ENCODE peak calls at places on chromosomes 4 and X, in five cellular contexts. One of them, this sample, is unnamed.

GRCh38 chr4:76969941-76970529 is 20.5 kb downstream of the SEPTIN11 start:
- DNase-seq in lower lobe of right lung: no peak
- DNase-seq in fibroblast of lung: no peak
- DNase-seq in epithelial cell of prostate: no peak
- DNase-seq in HT-29: no peak
- DNase-seq in this sample: no peak

GRCh38 chr4:159608434-159608833 is 505.6 kb downstream of the RAPGEF2 start:
- DNase-seq in lower lobe of right lung: no peak
- DNase-seq in fibroblast of lung: no peak
- DNase-seq in epithelial cell of prostate: no peak
- DNase-seq in HT-29: peak
- DNase-seq in this sample: peak

GRCh38 chr4:3452376-3452775 is 10.6 kb downstream of the HGFAC start:
- DNase-seq in lower lobe of right lung: no peak
- DNase-seq in fibroblast of lung: no peak
- DNase-seq in epithelial cell of prostate: no peak
- DNase-seq in HT-29: peak
- DNase-seq in this sample: no peak

GRCh38 chr4:56698329-56698728 is 17.2 kb upstream of the HOPX start:
- DNase-seq in lower lobe of right lung: peak
- DNase-seq in fibroblast of lung: peak
- DNase-seq in epithelial cell of prostate: no peak
- DNase-seq in HT-29: no peak
- DNase-seq in this sample: no peak

GRCh38 chrX:39850630-39851152 is 247.1 kb downstream of the BCOR start:
- DNase-seq in lower lobe of right lung: no peak
- DNase-seq in fibroblast of lung: peak
- DNase-seq in epithelial cell of prostate: no peak
- DNase-seq in HT-29: no peak
- DNase-seq in this sample: no peak

GRCh38 chrX:39904816-39905474 is 192.8 kb downstream of the BCOR start:
- DNase-seq in lower lobe of right lung: no peak
- DNase-seq in fibroblast of lung: no peak
- DNase-seq in epithelial cell of prostate: no peak
- DNase-seq in HT-29: no peak
- DNase-seq in this sample: no peak

GRCh38 chrX:130702867-130703707 is 199.9 kb downstream of the ENOX2 start:
- DNase-seq in lower lobe of right lung: no peak
- DNase-seq in fibroblast of lung: peak
- DNase-seq in epithelial cell of prostate: no peak
- DNase-seq in HT-29: no peak
- DNase-seq in this sample: no peak

GRCh38 chr4:1008840-1009646 is 2.4 kb upstream of the FGFRL1 start:
- DNase-seq in lower lobe of right lung: peak
- DNase-seq in fibroblast of lung: no peak
- DNase-seq in epithelial cell of prostate: no peak
- DNase-seq in HT-29: peak
- DNase-seq in this sample: no peak

GRCh38 chr4:189507060-189507459 is 433.6 kb upstream of the FRG1 start:
- DNase-seq in lower lobe of right lung: no peak
- DNase-seq in fibroblast of lung: no peak
- DNase-seq in epithelial cell of prostate: no peak
- DNase-seq in HT-29: no peak
- DNase-seq in this sample: no peak

GRCh38 chrX:152632445-152633097 is 5.1 kb upstream of the GABRQ start:
- DNase-seq in lower lobe of right lung: no peak
- DNase-seq in fibroblast of lung: peak
- DNase-seq in epithelial cell of prostate: no peak
- DNase-seq in HT-29: peak
- DNase-seq in this sample: no peak

GRCh38 chr4:4575284-4576211 is 33.7 kb upstream of the STX18 start:
- DNase-seq in lower lobe of right lung: peak
- DNase-seq in fibroblast of lung: peak
- DNase-seq in epithelial cell of prostate: no peak
- DNase-seq in HT-29: peak
- DNase-seq in this sample: no peak

GRCh38 chr4:10715135-10715534 is 30.6 kb upstream of the CLNK start:
- DNase-seq in lower lobe of right lung: no peak
- DNase-seq in fibroblast of lung: no peak
- DNase-seq in epithelial cell of prostate: no peak
- DNase-seq in HT-29: no peak
- DNase-seq in this sample: no peak

GRCh38 chr4:15238720-15239119 is 189.1 kb upstream of the C1QTNF7 start:
- DNase-seq in lower lobe of right lung: no peak
- DNase-seq in fibroblast of lung: peak
- DNase-seq in epithelial cell of prostate: no peak
- DNase-seq in HT-29: peak
- DNase-seq in this sample: no peak

GRCh38 chrX:71492086-71493065 is 40.5 kb upstream of the OGT start:
- DNase-seq in lower lobe of right lung: peak
- DNase-seq in fibroblast of lung: peak
- DNase-seq in epithelial cell of prostate: no peak
- DNase-seq in HT-29: peak
- DNase-seq in this sample: no peak

GRCh38 chr4:4810778-4811177 is 48.7 kb upstream of the MSX1 start:
- DNase-seq in lower lobe of right lung: no peak
- DNase-seq in fibroblast of lung: no peak
- DNase-seq in epithelial cell of prostate: no peak
- DNase-seq in HT-29: no peak
- DNase-seq in this sample: no peak

This sample was measured in foreskin keratinocyte.